ENCODE peak calls at places on chromosomes 4 and X, in five cellular contexts. X is left ventricle myocardium inferior, F is cardiac fibroblast, S is bronchial epithelial cell, A is cardiac muscle cell. M is an unnamed sample.

GRCh38 chr4:159837071-159837470 is 734.2 kb downstream of the RAPGEF2 start:
- DNase-seq in F (no peak), X (no peak), A (no peak), S (no peak), M (no peak)

GRCh38 chr4:109495514-109495913 is 61.9 kb downstream of the SEC24B start:
- DNase-seq in A (no peak), S (no peak), X (no peak), F (no peak), M (no peak)

GRCh38 chrX:5708209-5708608 is 520.5 kb downstream of the NLGN4X start:
- DNase-seq in F (no peak), X (no peak), A (no peak), S (no peak), M (no peak)

GRCh38 chr4:88008133-88008621 is 742 bp downstream of the PKD2 start:
- DNase-seq in S (no peak), F (peak), A (peak), X (peak), M (peak)

GRCh38 chrX:13212191-13212651 is 107.6 kb downstream of the ATXN3L start:
- DNase-seq in A (no peak), S (no peak), F (peak), X (peak), M (peak)

GRCh38 chrX:19579485-19579884 is 64.2 kb upstream of the MAP3K15 start:
- DNase-seq in S (peak), F (peak), X (no peak), A (no peak), M (peak)

GRCh38 chr4:65893957-65894755 is 223.9 kb upstream of the EPHA5 start:
- DNase-seq in S (no peak), A (peak), X (no peak), F (peak), M (peak)

GRCh38 chrX:276588-277171 is 4.5 kb upstream of the PLCXD1 start:
- DNase-seq in S (peak), F (peak), X (no peak), A (no peak), M (peak)

GRCh38 chr4:172666711-172667368 is 501.8 kb upstream of the GALNT7 start:
- DNase-seq in S (peak), F (peak), X (no peak), A (peak), M (peak)

GRCh38 chrX:133417364-133417763 is 2.1 kb upstream of the GPC4 start:
- DNase-seq in F (no peak), A (no peak), S (peak), X (no peak), M (no peak)

GRCh38 chrX:7179446-7179845 is 31.5 kb upstream of the PUDP start:
- DNase-seq in F (no peak), X (no peak), A (no peak), S (peak), M (no peak)

GRCh38 chrX:48083212-48083611 is 11.8 kb upstream of the ZNF630 start:
- DNase-seq in X (peak), S (peak), F (peak), A (peak), M (peak)

GRCh38 chrX:68113837-68114572 is 319.3 kb downstream of the OPHN1 start:
- DNase-seq in A (no peak), S (no peak), F (no peak), X (no peak), M (no peak)

GRCh38 chr4:183493246-183493645 is 11.6 kb upstream of the ING2 start:
- DNase-seq in F (no peak), S (peak), A (no peak), X (no peak), M (no peak)

GRCh38 chr4:150021483-150021882 is 56.8 kb upstream of the DCLK2 start:
- DNase-seq in F (no peak), X (no peak), A (no peak), S (no peak), M (peak)

GRCh38 chrX:68440940-68441339 is 7.6 kb upstream of the OPHN1 start:
- DNase-seq in A (peak), F (peak), X (peak), S (peak), M (peak)

GRCh38 chrX:38882894-38883620 is 81.8 kb downstream of the MID1IP1 start:
- DNase-seq in X (no peak), S (peak), A (no peak), F (peak), M (peak)

GRCh38 chr4:88320780-88321373 is 36.5 kb upstream of the PPM1K start:
- DNase-seq in F (no peak), A (no peak), S (no peak), X (peak), M (peak)

GRCh38 chrX:47091149-47091775 is 13.0 kb downstream of the RGN start:
- DNase-seq in A (no peak), X (no peak), F (no peak), S (no peak), M (peak)

GRCh38 chr4:145557720-145558119 is 61.5 kb upstream of the MMAA start:
- DNase-seq in S (peak), X (peak), A (peak), F (peak), M (peak)

GRCh38 chr4:142656178-142656577 is 189.9 kb downstream of the INPP4B start:
- DNase-seq in A (peak), S (no peak), X (no peak), F (peak), M (peak)

GRCh38 chr4:169270810-169271691 is at the start of gene SH3RF1:
- DNase-seq in X (peak), A (peak), F (peak), S (peak), M (peak)

GRCh38 chr4:43822621-43823020 is 626.0 kb downstream of the KCTD8 start:
- DNase-seq in S (no peak), A (no peak), F (no peak), X (no peak), M (no peak)

GRCh38 chr4:124803641-124804040 is 91.1 kb upstream of the ANKRD50 start:
- DNase-seq in X (no peak), F (peak), S (peak), A (no peak), M (peak)

GRCh38 chrX:11913001-11913400 is 155.0 kb downstream of the MSL3 start:
- DNase-seq in X (no peak), A (no peak), S (no peak), F (peak), M (peak)

GRCh38 chr4:39308576-39308975 is 57.6 kb downstream of the RFC1 start:
- DNase-seq in X (no peak), A (no peak), F (peak), S (no peak), M (no peak)

GRCh38 chr4:71259305-71259704 is 79.5 kb upstream of the SLC4A4 start:
- DNase-seq in S (no peak), X (no peak), A (no peak), F (no peak), M (no peak)

GRCh38 chr4:82599336-82599735 is 37.5 kb upstream of the TMEM150C start:
- DNase-seq in X (no peak), A (peak), F (peak), S (no peak), M (no peak)

GRCh38 chrX:79366556-79366887 is 612 bp downstream of the ITM2A start:
- DNase-seq in F (no peak), A (no peak), S (no peak), X (no peak), M (no peak)

GRCh38 chrX:2694868-2695267 is 3.8 kb downstream of the CD99 start:
- DNase-seq in F (peak), S (no peak), A (no peak), X (no peak), M (peak)

GRCh38 chr4:67452100-67452887 is 93.0 kb downstream of the CENPC start:
- DNase-seq in S (no peak), F (peak), X (no peak), A (no peak), M (peak)

DNA sequence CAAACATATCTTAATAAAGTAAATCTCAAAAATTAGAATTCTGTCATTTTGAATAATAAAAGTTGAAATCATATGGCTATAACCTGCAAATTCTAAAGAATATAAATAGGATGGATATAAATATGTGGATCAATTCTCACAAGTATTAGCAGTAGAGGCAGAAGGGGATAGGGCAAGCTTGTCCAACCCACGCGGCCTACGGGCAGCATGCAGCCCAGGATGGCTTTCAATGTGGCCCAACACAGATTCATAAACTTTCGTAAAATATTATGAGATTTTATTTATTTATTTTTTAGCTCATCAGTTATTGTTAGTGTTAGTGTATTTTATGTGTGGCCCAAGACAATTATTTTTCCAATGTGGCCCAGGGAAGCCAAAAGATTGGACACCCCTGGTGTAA is 41.4 kb downstream of the PPA2 start:
- DNase-seq in A (no peak), S (no peak), F (no peak), X (no peak), M (no peak)
- H3K4me3 ChIP-seq in A (no peak), S (no peak), F (no peak), X (no peak), M (no peak)

GRCh38 chrX:139759637-139760036 is 51.7 kb upstream of the MCF2 start:
- DNase-seq in X (no peak), S (peak), A (peak), F (peak), M (peak)
- TF ChIP-seq CTCF in X (peak), S (peak), A (peak), F (peak), M (peak)

GRCh38 chr4:54228064-54228527 is 997 bp upstream of the PDGFRA start:
- DNase-seq in F (peak), X (peak), A (peak), S (peak), M (peak)
- H3K4me3 ChIP-seq in F (peak), X (peak), A (peak), S (peak), M (peak)

GRCh38 chrX:103417933-103418332 is 41.6 kb downstream of the BEX3 start:
- DNase-seq in X (no peak), S (no peak), A (no peak), F (peak), M (no peak)
- TF ChIP-seq CTCF in X (no peak), S (no peak), A (no peak), F (no peak), M (no peak)

GRCh38 chrX:54808109-54808604 is 612 bp downstream of the MAGED2 start:
- DNase-seq in F (no peak), X (peak), S (peak), A (peak), M (no peak)

GRCh38 chrX:54812306-54812705 is 4.8 kb downstream of the MAGED2 start:
- DNase-seq in X (no peak), F (no peak), S (no peak), A (no peak), M (no peak)

GRCh38 chrX:54808605-54809483 is 1.3 kb downstream of the MAGED2 start:
- DNase-seq in X (peak), A (peak), F (peak), S (peak), M (peak)

GRCh38 chrX:54811301-54811885 is 3.8 kb downstream of the MAGED2 start:
- DNase-seq in X (no peak), S (no peak), A (no peak), F (no peak), M (no peak)

GRCh38 chrX:54810532-54810931 is 3.0 kb downstream of the MAGED2 start:
- DNase-seq in A (no peak), F (no peak), X (no peak), S (no peak), M (no peak)
- H3K4me3 ChIP-seq in A (no peak), F (no peak), X (no peak), S (no peak), M (peak)

M was measured in fibroblast of the aortic adventitia.